ENCODE peak calls at places on chromosomes 12 and 14, in eight cellular contexts. One of them, this sample, is unnamed. For H3K4me1, the result is how much of the 10 kb centered on the place peaks cover.

GRCh38 chr12:115259968-115260806 is 576.2 kb upstream of the TBX3 start:
- DNase-seq in SK-N-SH: no peak
- DNase-seq in neural progenitor cell: no peak
- DNase-seq in MM.1S: no peak
- DNase-seq in GM23338: no peak
- DNase-seq in OCI-LY7: no peak
- DNase-seq in hepatocyte: no peak
- DNase-seq in HCT116: no peak
- DNase-seq in this sample: no peak

GRCh38 chr14:24806061-24806678 is 172.2 kb upstream of the GZMB start:
- DNase-seq in HCT116: no peak
- DNase-seq in hepatocyte: peak
- DNase-seq in GM23338: peak
- DNase-seq in SK-N-SH: peak
- DNase-seq in OCI-LY7: peak
- DNase-seq in MM.1S: peak
- DNase-seq in neural progenitor cell: peak
- DNase-seq in this sample: peak

GRCh38 chr12:108349245-108349644 is 10.1 kb upstream of the CMKLR1 start:
- DNase-seq in SK-N-SH: no peak
- DNase-seq in neural progenitor cell: no peak
- DNase-seq in MM.1S: no peak
- DNase-seq in GM23338: no peak
- DNase-seq in OCI-LY7: no peak
- DNase-seq in HCT116: no peak
- DNase-seq in hepatocyte: peak
- DNase-seq in this sample: no peak

GRCh38 chr12:118319627-118320026 is 53.1 kb downstream of the TAOK3 start:
- DNase-seq in SK-N-SH: no peak
- DNase-seq in hepatocyte: no peak
- DNase-seq in neural progenitor cell: no peak
- DNase-seq in GM23338: no peak
- DNase-seq in OCI-LY7: no peak
- DNase-seq in MM.1S: no peak
- DNase-seq in HCT116: no peak
- DNase-seq in this sample: no peak

GRCh38 chr12:23816394-23816851 is 133.0 kb downstream of the SOX5 start:
- DNase-seq in SK-N-SH: no peak
- DNase-seq in GM23338: peak
- DNase-seq in MM.1S: no peak
- DNase-seq in HCT116: no peak
- DNase-seq in OCI-LY7: no peak
- DNase-seq in neural progenitor cell: no peak
- DNase-seq in hepatocyte: no peak
- DNase-seq in this sample: no peak

GRCh38 chr12:44812062-44812461 is 64.1 kb downstream of the NELL2 start:
- DNase-seq in HCT116: peak
- DNase-seq in GM23338: peak
- DNase-seq in hepatocyte: peak
- DNase-seq in neural progenitor cell: no peak
- DNase-seq in SK-N-SH: no peak
- DNase-seq in MM.1S: peak
- DNase-seq in OCI-LY7: peak
- DNase-seq in this sample: peak

GRCh38 chr12:3523058-3523457 is 32.1 kb downstream of the PRMT8 start:
- DNase-seq in neural progenitor cell: no peak
- DNase-seq in GM23338: peak
- DNase-seq in SK-N-SH: no peak
- DNase-seq in hepatocyte: no peak
- DNase-seq in OCI-LY7: no peak
- DNase-seq in HCT116: no peak
- DNase-seq in MM.1S: no peak
- DNase-seq in this sample: peak

GRCh38 chr14:104776961-104777807 is 18.4 kb downstream of the AKT1 start:
- DNase-seq in HCT116: no peak
- DNase-seq in hepatocyte: no peak
- DNase-seq in OCI-LY7: no peak
- DNase-seq in SK-N-SH: no peak
- DNase-seq in GM23338: peak
- DNase-seq in MM.1S: no peak
- DNase-seq in neural progenitor cell: peak
- DNase-seq in this sample: no peak

GRCh38 chr14:54722791-54723432 is 156.0 kb downstream of the SAMD4A start:
- DNase-seq in hepatocyte: peak
- DNase-seq in GM23338: peak
- DNase-seq in OCI-LY7: peak
- DNase-seq in SK-N-SH: no peak
- DNase-seq in HCT116: no peak
- DNase-seq in neural progenitor cell: peak
- DNase-seq in MM.1S: no peak
- DNase-seq in this sample: peak

GRCh38 chr14:37246427-37246829 is 48.7 kb downstream of the MIPOL1 start:
- DNase-seq in SK-N-SH: peak
- DNase-seq in GM23338: peak
- DNase-seq in OCI-LY7: peak
- DNase-seq in HCT116: peak
- DNase-seq in neural progenitor cell: peak
- DNase-seq in MM.1S: peak
- DNase-seq in hepatocyte: peak
- DNase-seq in this sample: peak

GRCh38 chr12:402127-402456 is 648 bp downstream of the CCDC77 start:
- DNase-seq in neural progenitor cell: peak
- DNase-seq in SK-N-SH: peak
- DNase-seq in MM.1S: peak
- DNase-seq in HCT116: no peak
- DNase-seq in hepatocyte: peak
- DNase-seq in OCI-LY7: peak
- DNase-seq in GM23338: peak
- DNase-seq in this sample: peak

GRCh38 chr12:122117979-122118378 is 39.4 kb downstream of the MLXIP start:
- DNase-seq in HCT116: no peak
- DNase-seq in hepatocyte: no peak
- DNase-seq in SK-N-SH: no peak
- DNase-seq in GM23338: no peak
- DNase-seq in MM.1S: no peak
- DNase-seq in OCI-LY7: no peak
- DNase-seq in neural progenitor cell: no peak
- DNase-seq in this sample: no peak

GRCh38 chr12:95918194-95918993 is 24.0 kb downstream of the CCDC38 start:
- DNase-seq in OCI-LY7: peak
- DNase-seq in HCT116: peak
- DNase-seq in neural progenitor cell: peak
- DNase-seq in MM.1S: peak
- DNase-seq in SK-N-SH: peak
- DNase-seq in GM23338: peak
- DNase-seq in hepatocyte: peak
- DNase-seq in this sample: peak

GRCh38 chr12:83710851-83711250 is 1024.1 kb downstream of the TMTC2 start:
- DNase-seq in MM.1S: no peak
- DNase-seq in HCT116: no peak
- DNase-seq in hepatocyte: no peak
- DNase-seq in SK-N-SH: no peak
- DNase-seq in GM23338: no peak
- DNase-seq in neural progenitor cell: no peak
- DNase-seq in OCI-LY7: no peak
- DNase-seq in this sample: no peak

GRCh38 chr14:75279153-75279738 is 618 bp downstream of the FOS start:
- DNase-seq in GM23338: peak
- DNase-seq in OCI-LY7: no peak
- DNase-seq in SK-N-SH: peak
- DNase-seq in HCT116: no peak
- DNase-seq in neural progenitor cell: peak
- DNase-seq in MM.1S: no peak
- DNase-seq in hepatocyte: peak
- DNase-seq in this sample: no peak

GRCh38 chr12:100190013-100190394 is 10.6 kb upstream of the ACTR6 start:
- DNase-seq in neural progenitor cell: no peak
- DNase-seq in OCI-LY7: no peak
- DNase-seq in hepatocyte: no peak
- DNase-seq in MM.1S: no peak
- DNase-seq in SK-N-SH: no peak
- DNase-seq in GM23338: no peak
- DNase-seq in HCT116: no peak
- DNase-seq in this sample: no peak

GRCh38 chr12:79083181-79083580 is 218.6 kb downstream of the SYT1 start:
- DNase-seq in neural progenitor cell: no peak
- DNase-seq in GM23338: peak
- DNase-seq in SK-N-SH: no peak
- DNase-seq in MM.1S: peak
- DNase-seq in hepatocyte: no peak
- DNase-seq in HCT116: no peak
- DNase-seq in OCI-LY7: no peak
- DNase-seq in this sample: peak

DNA sequence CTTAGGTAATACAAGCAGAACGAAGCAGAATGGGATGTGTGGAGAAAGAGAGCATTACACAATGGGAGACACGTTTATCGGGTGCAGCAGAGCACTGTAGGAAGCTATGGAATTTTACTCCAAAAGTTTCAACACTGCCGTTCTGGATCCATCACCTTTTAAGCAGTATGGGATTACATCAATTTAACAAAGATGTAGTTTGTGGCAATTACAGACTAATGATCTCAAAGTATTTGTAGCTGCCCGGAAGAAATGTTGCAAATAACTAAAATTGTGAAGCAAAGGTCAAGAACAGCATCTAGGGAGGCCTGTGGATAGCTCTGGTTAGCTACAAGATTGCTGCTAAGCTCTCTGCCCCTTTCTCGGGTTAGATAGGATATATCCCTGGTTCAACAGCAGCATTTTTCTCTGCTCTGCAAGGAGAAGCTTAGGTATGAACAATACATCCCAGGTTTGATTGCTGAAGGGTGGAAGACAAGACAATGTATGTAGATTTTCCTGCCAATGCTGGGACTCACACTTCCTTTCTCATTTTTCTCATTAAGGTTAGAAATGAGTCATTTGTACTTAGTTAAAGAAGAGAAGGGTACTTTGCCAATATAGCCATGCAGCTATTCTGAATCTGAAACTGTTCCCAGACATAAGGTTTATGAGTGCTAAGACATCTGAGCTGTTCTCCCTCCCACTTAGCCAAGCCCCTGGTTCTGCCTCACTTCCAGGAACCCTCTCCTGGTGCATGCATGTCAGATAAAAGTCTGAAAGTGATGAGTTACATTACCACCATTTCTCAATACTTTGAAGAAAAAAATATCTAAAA is 75.0 kb upstream of the HIF1A start:
- DNase-seq in neural progenitor cell: no peak
- DNase-seq in OCI-LY7: no peak
- DNase-seq in hepatocyte: peak
- DNase-seq in SK-N-SH: no peak
- DNase-seq in HCT116: no peak
- DNase-seq in MM.1S: no peak
- DNase-seq in GM23338: no peak
- DNase-seq in this sample: peak
- TF ChIP-seq CTCF in neural progenitor cell: no peak
- TF ChIP-seq CTCF in OCI-LY7: no peak
- TF ChIP-seq CTCF in hepatocyte: no peak
- TF ChIP-seq CTCF in SK-N-SH: no peak
- TF ChIP-seq CTCF in HCT116: no peak
- TF ChIP-seq CTCF in MM.1S: no peak
- TF ChIP-seq CTCF in GM23338: no peak
- TF ChIP-seq CTCF in this sample: no peak

DNA sequence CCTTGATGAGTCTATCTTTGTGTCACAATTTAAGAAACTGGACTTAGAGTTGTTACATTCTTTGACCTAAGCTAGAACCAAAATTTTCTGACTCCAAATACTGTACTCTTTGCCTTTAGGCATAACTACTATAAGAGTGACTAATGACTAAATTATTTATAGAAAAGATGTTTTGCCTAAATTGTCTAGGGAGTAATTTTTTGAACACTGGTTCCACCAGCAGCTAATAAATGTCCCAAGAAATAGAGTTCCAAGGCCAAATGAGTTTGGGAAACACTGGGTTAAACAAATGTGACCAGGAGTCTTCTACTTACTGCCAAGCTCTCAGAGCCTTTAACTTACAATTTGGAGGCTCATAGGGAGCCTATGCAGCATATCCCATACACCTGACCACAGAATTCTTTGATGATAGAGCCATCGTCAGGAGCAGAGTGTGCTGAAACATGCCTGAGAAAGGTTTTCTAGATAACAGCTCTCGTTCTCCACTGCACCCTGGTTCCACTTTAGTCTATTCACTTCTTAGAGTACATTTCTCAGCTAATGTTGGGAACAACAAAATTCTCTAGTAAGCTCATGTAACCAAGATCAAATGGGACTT is 215.9 kb upstream of the HMGA2 start:
- DNase-seq in OCI-LY7: no peak
- DNase-seq in HCT116: no peak
- DNase-seq in neural progenitor cell: no peak
- DNase-seq in GM23338: no peak
- DNase-seq in SK-N-SH: no peak
- DNase-seq in hepatocyte: no peak
- DNase-seq in MM.1S: no peak
- DNase-seq in this sample: peak
- H3K4me1 ChIP-seq in OCI-LY7: under half
- H3K4me1 ChIP-seq in HCT116: half or more
- H3K4me1 ChIP-seq in neural progenitor cell: under half
- H3K4me1 ChIP-seq in GM23338: under half
- H3K4me1 ChIP-seq in SK-N-SH: under half
- H3K4me1 ChIP-seq in hepatocyte: under half
- H3K4me1 ChIP-seq in MM.1S: under half
- H3K4me1 ChIP-seq in this sample: half or more

DNA sequence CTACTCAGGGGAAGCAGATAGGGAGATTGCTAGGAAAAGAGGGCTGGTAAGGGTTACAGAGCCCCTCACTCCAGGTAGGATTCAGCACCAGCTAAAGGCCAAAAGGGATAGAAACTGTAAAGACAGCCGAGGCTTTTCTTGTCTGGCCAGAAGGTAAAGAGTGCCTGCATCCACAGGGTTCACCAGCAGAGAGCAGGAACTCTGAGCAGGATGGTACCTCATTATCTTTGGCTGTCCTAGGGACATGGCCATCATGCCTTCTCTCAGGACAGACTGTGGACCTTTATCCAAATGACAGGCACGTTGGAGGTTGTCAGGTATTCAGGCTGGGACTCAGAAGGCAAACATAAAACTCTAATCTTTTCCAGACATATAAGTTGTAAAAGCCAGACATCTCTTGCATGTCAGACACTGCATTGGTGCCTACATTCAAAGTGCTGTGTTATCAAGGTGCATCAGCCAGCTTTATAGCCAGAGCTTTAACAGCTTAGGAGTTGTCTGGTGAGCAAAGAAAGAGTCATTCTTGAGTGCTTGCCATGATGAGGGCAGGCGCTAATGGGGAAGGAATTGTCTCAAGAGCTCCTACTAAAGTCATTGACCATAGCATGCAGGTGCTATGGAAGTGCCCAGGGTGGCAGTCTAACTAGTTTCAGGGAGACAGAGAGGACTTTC is 89.6 kb downstream of the PELI2 start:
- DNase-seq in GM23338: no peak
- DNase-seq in MM.1S: no peak
- DNase-seq in HCT116: no peak
- DNase-seq in neural progenitor cell: no peak
- DNase-seq in SK-N-SH: no peak
- DNase-seq in OCI-LY7: no peak
- DNase-seq in hepatocyte: peak
- DNase-seq in this sample: peak
- TF ChIP-seq EZH2phosphoT487 in GM23338: no peak
- TF ChIP-seq EZH2phosphoT487 in MM.1S: no peak
- TF ChIP-seq EZH2phosphoT487 in HCT116: no peak
- TF ChIP-seq EZH2phosphoT487 in neural progenitor cell: no peak
- TF ChIP-seq EZH2phosphoT487 in SK-N-SH: no peak
- TF ChIP-seq EZH2phosphoT487 in OCI-LY7: no peak
- TF ChIP-seq EZH2phosphoT487 in hepatocyte: no peak
- TF ChIP-seq EZH2phosphoT487 in this sample: no peak

GRCh38 chr14:35215110-35215872 is 76.9 kb upstream of the PSMA6 start:
- DNase-seq in GM23338: peak
- DNase-seq in SK-N-SH: no peak
- DNase-seq in neural progenitor cell: peak
- DNase-seq in MM.1S: no peak
- DNase-seq in OCI-LY7: peak
- DNase-seq in hepatocyte: peak
- DNase-seq in HCT116: peak
- DNase-seq in this sample: peak
- TF ChIP-seq CTCF in GM23338: peak
- TF ChIP-seq CTCF in SK-N-SH: peak
- TF ChIP-seq CTCF in neural progenitor cell: peak
- TF ChIP-seq CTCF in MM.1S: peak
- TF ChIP-seq CTCF in OCI-LY7: peak
- TF ChIP-seq CTCF in hepatocyte: peak
- TF ChIP-seq CTCF in HCT116: peak
- TF ChIP-seq CTCF in this sample: peak

This sample was measured in PC-3.